ENCODE peak calls at places on chromosomes 1 and 21, in five cellular contexts. One of them, this sample, is unnamed.

GRCh38 chr1:99754055-99754626 is 12.3 kb downstream of the FRRS1 start:
- DNase-seq in endothelial cell: no peak
- DNase-seq in GM23248: no peak
- DNase-seq in stimulated activated CD4-positive, alpha-beta T cell treated with anti-CD3 and anti-CD28 coated beads, Interleukin-1b, Interleukin-23, amount 100 ng/mL, for 24 hours: no peak
- DNase-seq in retina: no peak
- DNase-seq in this sample: no peak

GRCh38 chr1:196659471-196659870 is 7.6 kb downstream of the CFH start:
- DNase-seq in endothelial cell: no peak
- DNase-seq in retina: no peak
- DNase-seq in stimulated activated CD4-positive, alpha-beta T cell treated with anti-CD3 and anti-CD28 coated beads, Interleukin-1b, Interleukin-23, amount 100 ng/mL, for 24 hours: no peak
- DNase-seq in GM23248: no peak
- DNase-seq in this sample: no peak

GRCh38 chr1:209823143-209824041 is 4.4 kb upstream of the UTP25 start:
- DNase-seq in endothelial cell: no peak
- DNase-seq in retina: peak
- DNase-seq in stimulated activated CD4-positive, alpha-beta T cell treated with anti-CD3 and anti-CD28 coated beads, Interleukin-1b, Interleukin-23, amount 100 ng/mL, for 24 hours: no peak
- DNase-seq in GM23248: peak
- DNase-seq in this sample: no peak

GRCh38 chr1:176515310-176515709 is 52.3 kb downstream of the PAPPA2 start:
- DNase-seq in retina: no peak
- DNase-seq in GM23248: peak
- DNase-seq in endothelial cell: no peak
- DNase-seq in stimulated activated CD4-positive, alpha-beta T cell treated with anti-CD3 and anti-CD28 coated beads, Interleukin-1b, Interleukin-23, amount 100 ng/mL, for 24 hours: no peak
- DNase-seq in this sample: no peak

GRCh38 chr1:110150330-110151174 is at the start of gene SLC6A17:
- DNase-seq in retina: peak
- DNase-seq in endothelial cell: peak
- DNase-seq in stimulated activated CD4-positive, alpha-beta T cell treated with anti-CD3 and anti-CD28 coated beads, Interleukin-1b, Interleukin-23, amount 100 ng/mL, for 24 hours: peak
- DNase-seq in GM23248: peak
- DNase-seq in this sample: peak

GRCh38 chr1:25743164-25744139 is 56.5 kb upstream of the SELENON start:
- DNase-seq in endothelial cell: no peak
- DNase-seq in GM23248: peak
- DNase-seq in stimulated activated CD4-positive, alpha-beta T cell treated with anti-CD3 and anti-CD28 coated beads, Interleukin-1b, Interleukin-23, amount 100 ng/mL, for 24 hours: no peak
- DNase-seq in retina: peak
- DNase-seq in this sample: no peak

GRCh38 chr1:24374891-24375786 is 38.4 kb downstream of the STPG1 start:
- DNase-seq in endothelial cell: no peak
- DNase-seq in GM23248: no peak
- DNase-seq in stimulated activated CD4-positive, alpha-beta T cell treated with anti-CD3 and anti-CD28 coated beads, Interleukin-1b, Interleukin-23, amount 100 ng/mL, for 24 hours: no peak
- DNase-seq in retina: no peak
- DNase-seq in this sample: peak

GRCh38 chr1:54229281-54229891 is 29.4 kb downstream of the MRPL37 start:
- DNase-seq in stimulated activated CD4-positive, alpha-beta T cell treated with anti-CD3 and anti-CD28 coated beads, Interleukin-1b, Interleukin-23, amount 100 ng/mL, for 24 hours: no peak
- DNase-seq in GM23248: peak
- DNase-seq in endothelial cell: no peak
- DNase-seq in retina: no peak
- DNase-seq in this sample: no peak

GRCh38 chr21:27695246-27695645 is 728.4 kb upstream of the ADAMTS5 start:
- DNase-seq in endothelial cell: no peak
- DNase-seq in GM23248: no peak
- DNase-seq in retina: no peak
- DNase-seq in stimulated activated CD4-positive, alpha-beta T cell treated with anti-CD3 and anti-CD28 coated beads, Interleukin-1b, Interleukin-23, amount 100 ng/mL, for 24 hours: no peak
- DNase-seq in this sample: no peak

GRCh38 chr1:226677121-226678020 is 61.7 kb downstream of the ITPKB start:
- DNase-seq in endothelial cell: no peak
- DNase-seq in GM23248: peak
- DNase-seq in stimulated activated CD4-positive, alpha-beta T cell treated with anti-CD3 and anti-CD28 coated beads, Interleukin-1b, Interleukin-23, amount 100 ng/mL, for 24 hours: peak
- DNase-seq in retina: no peak
- DNase-seq in this sample: no peak